ENCODE peak calls at places on chromosomes 1 and 21, in four cellular contexts. One of them, this sample, is unnamed.

GRCh38 chr1:48469616-48470500 is 2.1 kb downstream of the SPATA6 start:
- DNase-seq in SK-N-SH: no peak
- DNase-seq in uterus: peak
- DNase-seq in thoracic aorta: peak
- DNase-seq in this sample: no peak

GRCh38 chr21:34877485-34878128 is 171.5 kb downstream of the RUNX1 start:
- DNase-seq in SK-N-SH: no peak
- DNase-seq in uterus: no peak
- DNase-seq in thoracic aorta: no peak
- DNase-seq in this sample: no peak

GRCh38 chr1:23634840-23635642 is 56.6 kb upstream of the RPL11 start:
- DNase-seq in SK-N-SH: peak
- DNase-seq in uterus: peak
- DNase-seq in thoracic aorta: peak
- DNase-seq in this sample: peak

GRCh38 chr1:165629848-165630628 is 996 bp upstream of the MGST3 start:
- DNase-seq in SK-N-SH: peak
- DNase-seq in uterus: no peak
- DNase-seq in thoracic aorta: no peak
- DNase-seq in this sample: no peak

GRCh38 chr1:90707363-90707710 is 9.8 kb downstream of the BARHL2 start:
- DNase-seq in SK-N-SH: no peak
- DNase-seq in uterus: no peak
- DNase-seq in thoracic aorta: no peak
- DNase-seq in this sample: no peak

GRCh38 chr1:151060241-151061011 is at the start of gene MLLT11:
- DNase-seq in SK-N-SH: peak
- DNase-seq in uterus: peak
- DNase-seq in thoracic aorta: no peak
- DNase-seq in this sample: peak

GRCh38 chr1:45887156-45887842 is 83.9 kb downstream of the MAST2 start:
- DNase-seq in SK-N-SH: no peak
- DNase-seq in uterus: no peak
- DNase-seq in thoracic aorta: no peak
- DNase-seq in this sample: no peak

GRCh38 chr1:29621826-29622435 is 385.6 kb downstream of the PTPRU start:
- DNase-seq in SK-N-SH: no peak
- DNase-seq in uterus: no peak
- DNase-seq in thoracic aorta: no peak
- DNase-seq in this sample: no peak

GRCh38 chr21:44869860-44870747 is 3.4 kb downstream of the PTTG1IP start:
- DNase-seq in SK-N-SH: no peak
- DNase-seq in uterus: peak
- DNase-seq in thoracic aorta: peak
- DNase-seq in this sample: peak

GRCh38 chr1:208256556-208256955 is 12.4 kb upstream of the PLXNA2 start:
- DNase-seq in SK-N-SH: no peak
- DNase-seq in uterus: no peak
- DNase-seq in thoracic aorta: no peak
- DNase-seq in this sample: no peak

GRCh38 chr1:207981976-207982375 is 71.1 kb upstream of the CD34 start:
- DNase-seq in SK-N-SH: peak
- DNase-seq in uterus: no peak
- DNase-seq in thoracic aorta: no peak
- DNase-seq in this sample: peak

GRCh38 chr1:117673405-117673804 is 67.6 kb downstream of the TENT5C start:
- DNase-seq in SK-N-SH: no peak
- DNase-seq in uterus: no peak
- DNase-seq in thoracic aorta: no peak
- DNase-seq in this sample: no peak

GRCh38 chr1:176149939-176150807 is 56.9 kb downstream of the COP1 start:
- DNase-seq in SK-N-SH: no peak
- DNase-seq in uterus: no peak
- DNase-seq in thoracic aorta: no peak
- DNase-seq in this sample: no peak

GRCh38 chr1:110673197-110673701 is 1.5 kb downstream of the KCNA3 start:
- DNase-seq in SK-N-SH: peak
- DNase-seq in uterus: no peak
- DNase-seq in thoracic aorta: no peak
- DNase-seq in this sample: no peak

GRCh38 chr1:215002471-215002870 is 80.1 kb upstream of the KCNK2 start:
- DNase-seq in SK-N-SH: no peak
- DNase-seq in uterus: no peak
- DNase-seq in thoracic aorta: no peak
- DNase-seq in this sample: no peak

GRCh38 chr1:67850151-67850551 is 16.9 kb upstream of the GNG12 start:
- DNase-seq in SK-N-SH: peak
- DNase-seq in uterus: no peak
- DNase-seq in thoracic aorta: no peak
- DNase-seq in this sample: peak

GRCh38 chr1:207362962-207363858 is 41.7 kb downstream of the CD55 start:
- DNase-seq in SK-N-SH: no peak
- DNase-seq in uterus: no peak
- DNase-seq in thoracic aorta: no peak
- DNase-seq in this sample: peak

GRCh38 chr21:26169061-26169610 is 1.4 kb downstream of the APP start:
- DNase-seq in SK-N-SH: peak
- DNase-seq in uterus: peak
- DNase-seq in thoracic aorta: no peak
- DNase-seq in this sample: peak

GRCh38 chr1:30735668-30736498 is 12.5 kb upstream of the MATN1 start:
- DNase-seq in SK-N-SH: no peak
- DNase-seq in uterus: no peak
- DNase-seq in thoracic aorta: no peak
- DNase-seq in this sample: no peak

GRCh38 chr1:51956528-51957509 is 33.7 kb downstream of the RAB3B start:
- DNase-seq in SK-N-SH: no peak
- DNase-seq in uterus: no peak
- DNase-seq in thoracic aorta: no peak
- DNase-seq in this sample: no peak

GRCh38 chr1:172670791-172671190 is 11.9 kb downstream of the FASLG start:
- DNase-seq in SK-N-SH: no peak
- DNase-seq in uterus: no peak
- DNase-seq in thoracic aorta: no peak
- DNase-seq in this sample: peak

GRCh38 chr1:204104331-204105222 is 31.7 kb downstream of the SOX13 start:
- DNase-seq in SK-N-SH: no peak
- DNase-seq in uterus: no peak
- DNase-seq in thoracic aorta: no peak
- DNase-seq in this sample: peak

GRCh38 chr21:43866659-43867331 is 1.8 kb downstream of the AGPAT3 start:
- DNase-seq in SK-N-SH: no peak
- DNase-seq in uterus: no peak
- DNase-seq in thoracic aorta: no peak
- DNase-seq in this sample: no peak

GRCh38 chr1:3663999-3664699 is 11.8 kb downstream of the TP73 start:
- DNase-seq in SK-N-SH: no peak
- DNase-seq in uterus: no peak
- DNase-seq in thoracic aorta: no peak
- DNase-seq in this sample: no peak

DNA sequence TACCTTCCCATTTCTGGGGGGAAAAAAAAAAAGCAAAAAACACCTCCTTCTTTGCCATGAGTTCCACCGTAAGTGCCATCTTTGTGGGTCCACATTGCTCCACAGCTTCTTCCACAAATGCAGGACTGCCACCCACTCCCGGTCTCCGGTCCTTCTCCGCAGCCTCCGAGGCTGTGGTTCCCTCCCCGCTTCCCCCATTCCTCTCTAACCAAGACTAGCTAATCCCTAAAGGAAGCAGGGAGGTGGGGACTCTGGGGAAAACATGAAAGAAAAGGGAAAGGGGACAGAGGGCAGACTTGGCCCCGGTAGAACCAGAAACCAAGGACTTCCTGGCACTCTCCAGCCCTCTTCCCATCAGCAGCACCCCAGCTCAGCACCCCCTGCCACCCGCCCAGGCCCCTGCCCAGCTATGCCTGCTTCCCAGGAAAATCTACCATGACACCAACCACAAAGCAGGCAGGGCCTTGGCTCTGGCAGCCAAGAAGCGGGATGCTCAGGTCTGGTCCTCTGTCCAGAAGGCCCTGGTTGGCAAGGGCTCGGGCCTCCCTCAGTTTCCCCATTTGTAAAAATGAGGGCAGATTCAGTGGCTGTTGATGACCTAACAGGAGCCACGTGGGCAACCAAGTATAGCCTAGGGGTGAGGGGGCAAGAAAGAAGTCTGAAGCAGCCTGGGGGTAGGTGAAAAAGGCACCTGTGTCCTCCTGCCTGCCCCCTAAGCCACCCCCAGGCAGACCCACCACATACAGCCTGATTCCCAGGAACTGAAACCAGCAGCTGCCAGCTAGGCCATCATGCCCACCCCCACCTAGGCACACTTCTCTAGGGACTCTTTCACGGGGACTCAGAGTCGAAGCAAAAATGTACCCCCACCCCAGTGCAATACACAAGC is 2.5 kb downstream of the EPHA2 start:
- DNase-seq in SK-N-SH: no peak
- DNase-seq in uterus: no peak
- DNase-seq in thoracic aorta: no peak
- DNase-seq in this sample: no peak
- H3K4me3 ChIP-seq in SK-N-SH: peak
- H3K4me3 ChIP-seq in uterus: peak
- H3K4me3 ChIP-seq in thoracic aorta: peak
- H3K4me3 ChIP-seq in this sample: no peak

DNA sequence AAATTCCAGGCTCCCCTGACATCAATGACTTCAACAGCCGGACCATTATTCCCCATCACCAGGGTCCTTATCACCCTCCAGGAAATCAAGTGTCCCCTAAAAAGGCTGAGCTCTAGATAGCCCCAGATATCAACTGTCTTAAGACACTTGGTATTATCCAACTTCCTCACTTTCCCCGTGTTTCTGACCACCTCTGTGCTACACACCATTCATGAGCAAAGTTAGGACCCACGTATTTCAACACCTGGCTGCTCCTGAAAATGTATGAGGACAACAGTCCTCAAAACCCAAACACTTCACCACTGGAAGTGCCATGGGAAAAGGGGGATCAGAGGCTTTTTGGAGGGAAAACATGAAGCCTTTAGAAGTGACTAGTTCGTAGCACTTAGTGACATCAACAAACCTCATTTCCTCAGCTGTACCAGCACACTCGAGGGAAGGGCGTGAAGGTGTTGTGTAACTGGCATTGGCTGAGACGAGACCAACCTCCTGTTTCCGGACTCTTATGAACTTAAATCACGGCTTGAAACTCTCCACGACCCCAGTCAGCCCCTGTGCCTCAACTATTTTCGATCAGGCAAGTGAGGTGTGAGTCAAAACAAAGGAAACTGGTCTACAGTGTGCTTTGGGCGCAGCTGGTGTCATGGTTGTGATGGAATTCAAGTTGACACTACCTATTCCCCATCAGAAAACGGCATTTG is 4.1 kb upstream of the CHD5 start:
- DNase-seq in SK-N-SH: no peak
- DNase-seq in uterus: no peak
- DNase-seq in thoracic aorta: no peak
- DNase-seq in this sample: no peak
- H3K4me3 ChIP-seq in SK-N-SH: no peak
- H3K4me3 ChIP-seq in uterus: no peak
- H3K4me3 ChIP-seq in thoracic aorta: no peak
- H3K4me3 ChIP-seq in this sample: no peak

DNA sequence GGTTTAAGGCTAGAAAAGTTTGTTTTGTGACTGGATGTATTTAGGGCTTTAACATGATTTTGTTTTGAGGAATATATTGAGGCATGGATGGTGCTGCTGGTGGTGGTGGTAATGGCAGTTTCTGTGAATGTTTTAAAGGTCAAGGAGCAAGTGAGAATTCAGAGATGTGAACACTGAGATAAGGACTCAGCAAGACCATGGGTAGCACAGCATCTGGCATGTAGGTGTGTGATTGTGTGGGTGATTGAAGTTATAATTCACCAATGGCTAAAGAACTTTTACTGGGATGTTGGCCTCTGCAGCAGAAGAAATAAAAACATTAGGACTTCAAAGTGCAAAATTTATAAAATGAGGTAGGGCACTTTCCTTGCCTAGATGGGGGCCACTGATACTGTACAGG is 65.9 kb downstream of the MACF1 start:
- DNase-seq in SK-N-SH: no peak
- DNase-seq in uterus: no peak
- DNase-seq in thoracic aorta: no peak
- DNase-seq in this sample: no peak
- H3K4me3 ChIP-seq in SK-N-SH: no peak
- H3K4me3 ChIP-seq in uterus: peak
- H3K4me3 ChIP-seq in thoracic aorta: no peak
- H3K4me3 ChIP-seq in this sample: no peak

GRCh38 chr1:192788184-192788583 is 20.7 kb upstream of the RGS2 start:
- DNase-seq in SK-N-SH: no peak
- DNase-seq in uterus: peak
- DNase-seq in thoracic aorta: no peak
- DNase-seq in this sample: no peak
- H3K4me3 ChIP-seq in SK-N-SH: no peak
- H3K4me3 ChIP-seq in uterus: no peak
- H3K4me3 ChIP-seq in thoracic aorta: no peak
- H3K4me3 ChIP-seq in this sample: no peak

DNA sequence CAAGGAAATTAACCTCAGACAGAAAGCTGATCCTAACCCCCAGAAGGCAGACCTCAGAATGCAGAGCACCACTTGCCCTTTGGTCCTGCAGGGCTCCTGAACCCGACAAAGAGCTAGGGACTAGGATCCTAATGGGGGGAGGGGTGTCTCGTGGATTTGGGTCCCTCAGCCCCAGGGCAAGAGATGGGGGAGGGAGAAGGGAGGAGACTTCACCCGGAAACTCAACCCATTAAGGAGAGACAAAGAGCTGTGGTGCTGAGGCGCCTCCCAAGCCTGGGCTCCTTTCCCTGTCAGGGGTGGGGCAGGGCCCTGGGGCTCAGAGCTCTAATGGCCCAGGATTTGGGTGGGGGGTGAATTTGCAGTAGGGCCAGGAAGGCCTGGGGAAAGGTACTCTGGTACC is 2.9 kb downstream of the NECTIN4 start:
- DNase-seq in SK-N-SH: no peak
- DNase-seq in uterus: no peak
- DNase-seq in thoracic aorta: no peak
- DNase-seq in this sample: no peak
- H3K4me3 ChIP-seq in SK-N-SH: no peak
- H3K4me3 ChIP-seq in uterus: no peak
- H3K4me3 ChIP-seq in thoracic aorta: no peak
- H3K4me3 ChIP-seq in this sample: no peak

DNA sequence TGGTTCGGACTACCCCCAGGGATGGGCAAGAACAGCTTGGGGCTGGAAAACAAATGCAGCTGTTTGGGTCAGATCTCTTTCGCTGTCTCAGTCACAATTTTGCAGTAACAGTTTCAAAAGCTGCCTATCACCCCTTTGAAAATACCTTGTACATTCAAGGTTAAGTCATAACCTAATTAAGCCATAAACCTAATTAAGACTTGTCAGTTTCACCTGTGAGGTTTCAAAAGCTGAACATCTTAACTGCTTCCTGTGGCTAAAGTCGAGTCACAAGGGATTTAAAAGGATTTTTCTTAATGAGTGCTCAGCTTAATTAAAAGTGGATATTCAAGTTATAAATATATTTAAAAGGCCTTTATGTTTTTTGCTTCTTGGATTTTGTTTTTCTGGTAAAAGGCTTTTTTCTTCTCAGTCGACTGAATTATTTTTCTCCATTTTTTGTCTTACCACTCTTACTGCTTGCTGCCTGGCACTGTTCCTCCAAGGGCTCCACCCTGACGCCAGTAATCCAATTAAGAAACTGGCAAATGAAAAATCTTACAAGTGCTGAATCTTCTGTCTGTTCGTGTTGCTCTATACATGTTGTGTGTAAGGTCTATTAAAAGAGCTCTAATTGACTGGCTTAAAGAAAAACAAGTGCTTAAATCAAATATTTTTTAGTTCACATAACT is 31.3 kb downstream of the CBR1 start:
- DNase-seq in SK-N-SH: no peak
- DNase-seq in uterus: no peak
- DNase-seq in thoracic aorta: no peak
- DNase-seq in this sample: no peak
- H3K4me3 ChIP-seq in SK-N-SH: no peak
- H3K4me3 ChIP-seq in uterus: no peak
- H3K4me3 ChIP-seq in thoracic aorta: no peak
- H3K4me3 ChIP-seq in this sample: no peak